ENCODE peak calls at places on chromosome 7, in five cellular contexts. T is NT2/D1, B is H1, M is HepG2, Y is GM12878. L is an unnamed sample.
A peak's percentile ranks its signal among the peaks of the same experiment; 100 is the strongest.

GRCh38 chr7:29254663-29255062 is 60.1 kb downstream of the CHN2 start:
- DNase-seq in B (no peak), T (peak; percentile 42), M (no peak), Y (no peak), L (peak; percentile 41)

GRCh38 chr7:21971780-21972396 is 26.2 kb upstream of the CDCA7L start:
- DNase-seq in Y (no peak), M (no peak), T (no peak), B (peak; percentile 54), L (no peak)

GRCh38 chr7:8125680-8126444 is 136.1 kb downstream of the ICA1 start:
- DNase-seq in Y (peak; percentile 95), T (no peak), M (no peak), B (no peak), L (no peak)

GRCh38 chr7:140534743-140535142 is 55.4 kb upstream of the MKRN1 start:
- DNase-seq in T (no peak), B (no peak), M (no peak), Y (no peak), L (no peak)

GRCh38 chr7:106775552-106775936 is 89.5 kb upstream of the PIK3CG start:
- DNase-seq in Y (no peak), B (no peak), M (no peak), T (no peak), L (no peak)

GRCh38 chr7:3955751-3956696 is 655.0 kb downstream of the SDK1 start:
- DNase-seq in Y (peak; percentile 19), B (no peak), M (no peak), T (no peak), L (no peak)

GRCh38 chr7:4109481-4110110 is 572.5 kb upstream of the FOXK1 start:
- DNase-seq in Y (no peak), M (no peak), T (no peak), B (no peak), L (no peak)

GRCh38 chr7:46713868-46714596 is 793.0 kb upstream of the IGFBP3 start:
- DNase-seq in M (no peak), B (no peak), T (no peak), Y (no peak), L (no peak)

GRCh38 chr7:94335586-94335985 is 59.1 kb upstream of the COL1A2 start:
- DNase-seq in B (no peak), T (no peak), M (no peak), Y (no peak), L (no peak)

DNA sequence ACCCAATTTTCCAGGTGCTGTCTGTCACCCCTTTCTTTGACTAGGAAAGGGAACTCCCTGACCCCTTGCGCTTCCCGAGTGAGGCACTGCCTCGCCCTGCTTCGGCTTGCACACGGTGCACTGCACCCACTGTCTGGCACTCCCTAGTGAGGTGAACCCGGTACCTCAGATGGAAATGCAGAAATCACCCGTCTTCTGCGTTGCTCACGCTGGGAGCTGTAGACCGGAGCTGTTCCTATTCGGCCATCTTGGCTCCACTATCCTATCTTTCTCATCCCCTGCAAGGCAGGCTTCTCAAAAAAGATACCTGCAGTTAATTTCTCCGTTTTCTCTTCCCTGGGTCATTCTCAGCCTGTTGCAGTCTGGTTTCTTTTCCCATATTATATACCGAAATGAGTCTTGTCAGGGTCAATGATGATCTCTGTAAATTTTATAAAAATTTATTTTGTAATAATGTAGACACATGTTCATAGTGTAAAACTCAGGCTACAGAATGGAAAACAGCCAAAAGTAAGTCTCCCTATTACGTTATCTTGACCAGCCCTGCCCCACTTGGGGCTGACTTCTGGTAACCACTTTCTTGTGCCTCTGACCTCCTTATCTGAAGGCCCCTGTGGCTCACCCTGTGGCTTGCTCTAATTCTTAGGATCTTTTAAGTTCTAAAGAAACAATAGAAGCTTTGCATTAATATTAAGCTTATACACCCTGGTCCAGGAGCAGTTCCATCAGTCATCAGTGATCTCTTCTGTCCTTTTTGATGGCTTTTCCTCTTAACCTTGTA is 20.7 kb downstream of the BLVRA start:
- DNase-seq in B (no peak), M (no peak), T (no peak), Y (no peak), L (no peak)
- TF ChIP-seq SUZ12 in B (no peak), M (no peak), T (no peak), Y (no peak), L (no peak)

DNA sequence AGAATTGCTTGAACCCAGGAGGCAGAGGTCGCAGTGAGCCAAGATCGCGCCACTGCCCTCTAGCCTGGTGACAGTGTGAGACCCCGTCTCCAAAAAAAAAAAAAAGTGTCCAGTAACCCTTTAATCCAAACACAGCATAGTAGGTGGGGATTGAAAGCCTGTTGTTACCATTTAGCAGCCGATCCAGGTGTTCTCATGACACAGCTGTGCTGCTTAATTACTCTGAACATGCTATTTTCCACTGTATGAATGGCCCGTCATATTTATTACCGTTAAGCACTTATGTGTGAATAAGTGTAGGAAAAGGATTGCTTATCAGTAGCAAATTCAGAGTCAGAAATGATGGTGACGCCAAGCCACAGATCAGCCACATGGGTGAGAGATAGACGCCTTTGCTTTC is 11.7 kb upstream of the ORAI2 start:
- DNase-seq in Y (no peak), M (no peak), T (no peak), B (no peak), L (no peak)
- TF ChIP-seq SUZ12 in Y (no peak), M (no peak), T (no peak), B (no peak), L (no peak)

GRCh38 chr7:17371656-17372524 is 73.4 kb downstream of the AHR start:
- DNase-seq in B (no peak), Y (no peak), M (peak; percentile 17), T (no peak), L (no peak)

GRCh38 chr7:17368856-17369520 is 70.5 kb downstream of the AHR start:
- DNase-seq in T (no peak), M (no peak), Y (no peak), B (no peak), L (no peak)

GRCh38 chr7:17369686-17370426 is 71.4 kb downstream of the AHR start:
- DNase-seq in B (no peak), M (peak; percentile 7), T (no peak), Y (no peak), L (no peak)

GRCh38 chr7:17374157-17374556 is 75.7 kb downstream of the AHR start:
- DNase-seq in B (no peak), T (no peak), M (no peak), Y (no peak), L (no peak)

DNA sequence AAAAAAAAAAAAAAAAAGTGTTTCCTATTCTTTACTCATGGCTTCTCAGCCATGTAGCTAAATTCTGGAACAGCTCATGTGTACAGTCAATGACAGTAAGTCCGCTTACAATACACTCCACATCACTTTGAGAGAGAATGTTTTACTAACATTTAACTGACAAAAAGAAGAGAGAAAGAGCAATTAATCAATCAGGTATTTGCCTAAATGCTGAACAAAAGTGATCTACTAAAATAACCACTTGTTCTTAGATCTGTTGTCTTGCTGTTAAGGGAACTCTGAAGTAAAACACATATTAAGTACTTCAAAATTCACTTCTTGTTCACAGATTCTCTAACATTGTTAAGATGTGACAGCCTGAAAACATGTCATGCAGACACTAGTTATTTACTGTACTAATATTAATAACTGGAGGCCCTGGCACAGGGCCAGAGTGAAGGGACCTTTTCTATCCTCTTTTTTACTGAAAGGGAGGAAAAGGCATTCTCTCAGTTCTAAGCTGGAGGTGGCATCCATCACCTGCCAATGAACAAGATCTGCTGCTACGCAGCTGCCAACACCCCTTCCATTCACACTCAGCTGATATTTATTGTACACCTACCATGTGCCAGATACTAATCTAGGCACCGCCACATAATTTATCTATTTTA is 72.6 kb downstream of the AHR start:
- DNase-seq in M (no peak), B (no peak), Y (no peak), T (no peak), L (no peak)
- TF ChIP-seq SUZ12 in M (no peak), B (no peak), Y (no peak), T (no peak), L (no peak)

GRCh38 chr7:11436317-11436716 is 395.7 kb downstream of the THSD7A start:
- DNase-seq in M (no peak), Y (no peak), T (no peak), B (no peak), L (no peak)
- TF ChIP-seq SUZ12 in M (no peak), Y (no peak), T (no peak), B (no peak), L (no peak)

GRCh38 chr7:18978108-18978495 is 139.3 kb downstream of the TWIST1 start:
- DNase-seq in Y (no peak), B (no peak), T (no peak), M (no peak), L (no peak)
- TF ChIP-seq SUZ12 in Y (no peak), B (no peak), T (no peak), M (no peak), L (no peak)

GRCh38 chr7:75983471-75984129 is 10.8 kb downstream of the TMEM120A start:
- DNase-seq in T (no peak), Y (no peak), B (no peak), M (no peak), L (no peak)

GRCh38 chr7:75982306-75983064 is 11.9 kb downstream of the TMEM120A start:
- DNase-seq in Y (no peak), B (no peak), T (no peak), M (no peak), L (no peak)

GRCh38 chr7:75985009-75985517 is 9.3 kb downstream of the TMEM120A start:
- DNase-seq in B (no peak), T (no peak), Y (no peak), M (no peak), L (no peak)

GRCh38 chr7:75985518-75986146 is 8.8 kb downstream of the TMEM120A start:
- DNase-seq in B (no peak), Y (no peak), T (no peak), M (no peak), L (no peak)

GRCh38 chr7:75984130-75985008 is 10.0 kb downstream of the TMEM120A start:
- DNase-seq in Y (no peak), B (no peak), T (no peak), M (no peak), L (no peak)
- TF ChIP-seq SUZ12 in Y (no peak), B (no peak), T (no peak), M (no peak), L (no peak)